ENCODE peak calls at places on chromosomes 12 and 14, in five cellular contexts. O is heart left ventricle, N is MM.1S, F is tibial artery, S is PC-3. C is an unnamed sample. For H3K4me1, the result is how much of the 10 kb centered on the place peaks cover.

GRCh38 chr12:50387487-50387886 is 8.9 kb downstream of the FAM186A start:
- DNase-seq in O (no peak), N (no peak), F (no peak), S (no peak), C (no peak)

GRCh38 chr14:51419685-51420084 is 179.6 kb downstream of the TMX1 start:
- DNase-seq in O (no peak), N (peak), F (no peak), S (no peak), C (no peak)

GRCh38 chr12:68871899-68872298 is 61.1 kb downstream of the CPM start:
- DNase-seq in O (no peak), N (no peak), F (no peak), S (peak), C (no peak)

GRCh38 chr14:84036863-84037262 is 1493.1 kb upstream of the FLRT2 start:
- DNase-seq in O (no peak), N (peak), F (no peak), S (peak), C (no peak)

GRCh38 chr12:49098035-49098451 is 3.4 kb upstream of the DHH start:
- DNase-seq in O (peak), N (peak), F (peak), S (peak), C (no peak)

GRCh38 chr14:90109858-90110257 is 48.1 kb downstream of the KCNK13 start:
- DNase-seq in O (no peak), N (no peak), F (no peak), S (peak), C (no peak)

GRCh38 chr12:75859868-75860267 is 171.7 kb downstream of the PHLDA1 start:
- DNase-seq in O (no peak), N (no peak), F (no peak), S (peak), C (no peak)

GRCh38 chr14:74501135-74501614 is 7.6 kb downstream of the ISCA2 start:
- DNase-seq in O (peak), N (no peak), F (peak), S (peak), C (peak)

GRCh38 chr12:61536117-61536516 is 724.1 kb upstream of the USP15 start:
- DNase-seq in O (no peak), N (no peak), F (no peak), S (no peak), C (no peak)

GRCh38 chr14:93105362-93105761 is 10.4 kb downstream of the ITPK1 start:
- DNase-seq in O (peak), N (no peak), F (peak), S (peak), C (no peak)

GRCh38 chr14:55807059-55807499 is 227.1 kb downstream of the KTN1 start:
- DNase-seq in O (peak), N (peak), F (peak), S (peak), C (peak)

GRCh38 chr12:85951823-85952222 is 77.7 kb downstream of the NTS start:
- DNase-seq in O (no peak), N (peak), F (no peak), S (peak), C (no peak)

GRCh38 chr14:67645414-67645813 is 25.7 kb downstream of the ARG2 start:
- DNase-seq in O (no peak), N (no peak), F (no peak), S (no peak), C (no peak)

GRCh38 chr12:101455685-101456084 is 19.5 kb upstream of the SPIC start:
- DNase-seq in O (no peak), N (no peak), F (no peak), S (no peak), C (no peak)

GRCh38 chr14:103334644-103335603 is 887 bp downstream of the EIF5 start:
- DNase-seq in O (peak), N (peak), F (peak), S (peak), C (peak)

GRCh38 chr14:55914771-55915170 is 203.4 kb upstream of the PELI2 start:
- DNase-seq in O (no peak), N (no peak), F (no peak), S (no peak), C (no peak)

GRCh38 chr14:91484744-91485143 is 25.4 kb downstream of the PPP4R3A start:
- DNase-seq in O (no peak), N (no peak), F (no peak), S (no peak), C (no peak)

GRCh38 chr14:64220466-64220865 is 73.7 kb downstream of the ESR2 start:
- DNase-seq in O (peak), N (no peak), F (no peak), S (no peak), C (no peak)

GRCh38 chr12:12992418-12993175 is 7.5 kb downstream of the HEBP1 start:
- DNase-seq in O (peak), N (peak), F (peak), S (no peak), C (no peak)

GRCh38 chr12:21819236-21819635 is 44.7 kb upstream of the KCNJ8 start:
- DNase-seq in O (no peak), N (no peak), F (no peak), S (no peak), C (no peak)

GRCh38 chr12:14111230-14111865 is 129.9 kb upstream of the GRIN2B start:
- DNase-seq in O (no peak), N (peak), F (no peak), S (peak), C (no peak)

GRCh38 chr12:109758406-109759075 is 44.9 kb downstream of the FAM222A start:
- DNase-seq in O (no peak), N (no peak), F (peak), S (no peak), C (no peak)

GRCh38 chr12:76611533-76611932 is 52.0 kb upstream of the OSBPL8 start:
- DNase-seq in O (no peak), N (no peak), F (no peak), S (peak), C (no peak)

GRCh38 chr12:122874081-122874480 is 21.8 kb downstream of the VPS37B start:
- DNase-seq in O (no peak), N (no peak), F (no peak), S (no peak), C (no peak)

GRCh38 chr12:26028953-26029740 is 70.7 kb downstream of the RASSF8 start:
- DNase-seq in O (no peak), N (peak), F (no peak), S (peak), C (peak)

GRCh38 chr14:97459180-97459579 is 662.0 kb downstream of the VRK1 start:
- DNase-seq in O (no peak), N (no peak), F (no peak), S (no peak), C (no peak)

GRCh38 chr14:68199465-68200145 is 380.0 kb downstream of the RAD51B start:
- DNase-seq in O (peak), N (no peak), F (peak), S (no peak), C (peak)

GRCh38 chr14:77882098-77882497 is 82.2 kb downstream of the ADCK1 start:
- DNase-seq in O (peak), N (no peak), F (no peak), S (peak), C (no peak)

GRCh38 chr12:93678779-93679178 is 1.6 kb downstream of the CRADD start:
- DNase-seq in O (no peak), N (no peak), F (no peak), S (no peak), C (no peak)
- H3K4me1 ChIP-seq in O (under half), N (under half), F (under half), S (under half), C (under half)

DNA sequence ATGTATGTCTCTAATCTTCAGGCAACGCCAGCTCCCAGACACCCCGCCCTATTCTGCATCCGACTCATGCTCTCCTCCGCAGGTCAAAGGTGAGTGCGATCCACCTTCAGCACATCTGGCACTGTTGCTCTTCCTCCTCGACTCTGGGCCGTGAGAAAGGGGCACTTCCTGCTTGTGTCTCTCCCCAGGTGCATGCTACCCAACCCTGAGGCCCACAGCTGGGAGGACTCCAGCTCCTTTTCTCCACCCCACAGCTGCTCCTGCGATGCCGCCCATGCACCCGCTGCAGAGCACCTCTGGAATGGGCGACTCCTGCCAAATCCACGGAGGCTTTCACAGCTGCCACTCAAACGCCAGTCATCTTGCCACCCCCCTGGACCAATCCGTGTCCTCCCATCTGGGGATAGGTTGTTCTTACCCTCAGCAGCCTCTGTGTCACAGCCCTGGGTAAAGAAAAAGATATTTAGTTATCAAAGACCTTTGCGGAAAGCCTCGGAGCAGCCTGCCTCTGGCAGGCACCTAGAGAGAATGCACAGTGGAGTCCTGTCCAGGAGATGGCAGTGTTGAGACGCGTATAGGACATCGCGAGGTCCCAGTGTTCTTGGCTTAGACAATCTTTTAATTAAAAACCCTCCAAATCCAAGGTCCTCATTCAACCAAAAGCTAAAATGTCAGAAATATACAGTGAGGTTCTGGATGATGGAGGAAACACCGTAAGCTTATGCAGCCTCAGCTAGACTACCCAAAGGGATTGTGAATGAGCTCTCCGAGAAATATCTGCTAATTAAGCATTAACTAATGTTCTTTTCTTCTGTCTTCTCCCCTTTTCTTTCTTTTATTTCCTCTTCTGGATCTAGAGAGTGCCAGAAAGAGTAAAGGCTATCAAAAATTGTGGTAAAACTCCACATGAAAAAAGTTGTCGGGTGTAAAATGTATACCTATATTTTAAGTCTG is 54.3 kb downstream of the MYRFL start:
- DNase-seq in O (peak), N (peak), F (peak), S (peak), C (peak)
- TF ChIP-seq CTCF in O (peak), N (peak), F (peak), S (peak), C (peak)

DNA sequence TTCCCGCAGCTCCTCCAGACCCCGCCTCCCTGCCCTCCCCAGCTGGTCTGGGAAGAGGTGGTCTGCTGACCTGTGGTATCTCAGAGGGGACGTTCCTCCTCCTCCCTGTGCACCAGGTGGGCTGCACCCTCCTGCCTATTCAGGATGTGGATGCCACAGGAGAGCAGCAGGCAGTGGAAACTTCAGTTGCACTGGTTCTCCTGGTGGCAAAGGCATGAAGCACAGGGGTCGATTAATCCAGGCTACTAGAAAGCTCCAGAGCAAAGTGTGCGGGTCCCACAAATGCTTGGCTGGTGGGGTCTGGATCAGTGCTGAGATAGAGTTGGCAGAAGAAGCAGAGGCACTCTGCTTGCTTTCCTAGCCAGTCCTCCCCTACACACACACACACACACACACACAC is 197.0 kb downstream of the SLC41A2 start:
- DNase-seq in O (no peak), N (no peak), F (no peak), S (no peak), C (no peak)
- H3K27ac ChIP-seq in O (no peak), N (no peak), F (no peak), S (no peak), C (no peak)

GRCh38 chr12:96240251-96240650 is 46.1 kb downstream of the ELK3 start:
- DNase-seq in O (no peak), N (no peak), F (no peak), S (no peak), C (no peak)
- H3K4me1 ChIP-seq in O (half or more), N (under half), F (under half), S (under half), C (under half)

GRCh38 chr12:47736877-47737676 is 11.8 kb upstream of the ENDOU start:
- DNase-seq in O (peak), N (no peak), F (peak), S (no peak), C (peak)
- TF ChIP-seq CTCF in O (no peak), N (no peak), F (no peak), S (no peak), C (no peak)

GRCh38 chr14:88592016-88592415 is 29.2 kb downstream of the ZC3H14 start:
- DNase-seq in O (no peak), N (no peak), F (no peak), S (no peak), C (no peak)

GRCh38 chr14:88584451-88584850 is 21.6 kb downstream of the ZC3H14 start:
- DNase-seq in O (no peak), N (no peak), F (no peak), S (no peak), C (no peak)

GRCh38 chr14:88588081-88588480 is 25.2 kb downstream of the ZC3H14 start:
- DNase-seq in O (no peak), N (no peak), F (no peak), S (no peak), C (no peak)

DNA sequence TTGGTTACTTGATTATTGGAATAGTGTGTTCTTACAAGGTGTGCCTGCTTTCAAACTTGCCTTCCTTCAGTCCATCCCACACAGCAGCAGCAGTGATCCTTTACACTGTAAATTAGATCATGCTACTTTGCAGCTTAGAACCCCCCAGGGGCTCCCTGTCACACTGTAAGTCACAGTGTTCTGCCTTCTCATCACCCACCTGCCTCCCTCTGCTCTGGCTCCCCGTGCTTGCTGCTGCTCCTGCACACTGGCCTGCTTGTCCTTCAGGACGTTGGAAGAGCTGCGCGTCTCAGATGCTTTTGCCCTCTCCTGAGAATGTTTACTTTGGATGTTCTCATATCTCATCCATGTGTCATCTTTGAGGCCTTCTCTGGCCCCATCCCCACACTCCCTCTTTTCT is 27.3 kb downstream of the ZC3H14 start:
- DNase-seq in O (no peak), N (no peak), F (no peak), S (no peak), C (no peak)
- H3K27ac ChIP-seq in O (no peak), N (no peak), F (no peak), S (no peak), C (no peak)